ENCODE peak calls at places on chromosomes 2 and 18, in nine cellular contexts. B, O, I, N, Q, C, L, W and F are unnamed samples.

GRCh38 chr2:3523551-3524041 is 4.3 kb upstream of the ADI1 start:
- DNase-seq in B (no peak), O (no peak), I (no peak), N (no peak), Q (no peak), C (peak; percentile 65), L (no peak), W (no peak), F (no peak)

GRCh38 chr2:233571001-233571400 is 4.4 kb upstream of the USP40 start:
- DNase-seq in B (no peak), O (no peak), I (no peak), N (no peak), Q (no peak), C (no peak), L (no peak), W (no peak), F (no peak)

GRCh38 chr2:98734823-98735260 is 3.9 kb upstream of the MGAT4A start:
- DNase-seq in B (no peak), O (no peak), I (peak; percentile 35), N (no peak), Q (no peak), C (peak; percentile 95), L (no peak), W (no peak), F (no peak)

GRCh38 chr2:174610243-174610995 is 12.8 kb upstream of the WIPF1 start:
- DNase-seq in B (no peak), O (no peak), I (peak; percentile 19), N (no peak), Q (no peak), C (no peak), L (no peak), W (no peak), F (no peak)

GRCh38 chr2:240510513-240511210 is 47.1 kb downstream of the ANKMY1 start:
- DNase-seq in B (peak; percentile 80), O (no peak), I (peak; percentile 2), N (no peak), Q (no peak), C (no peak), L (no peak), W (no peak), F (no peak)

GRCh38 chr2:16176971-16177480 is 236.7 kb downstream of the MYCN start:
- DNase-seq in B (no peak), O (no peak), I (no peak), N (no peak), Q (no peak), C (no peak), L (no peak), W (no peak), F (no peak)

GRCh38 chr2:238286095-238286494 is 2.3 kb downstream of the PER2 start:
- DNase-seq in B (no peak), O (no peak), I (no peak), N (no peak), Q (no peak), C (no peak), L (no peak), W (no peak), F (no peak)

GRCh38 chr2:8684885-8685696 is 3.2 kb downstream of the ID2 start:
- DNase-seq in B (no peak), O (no peak), I (no peak), N (peak; percentile 22), Q (peak; percentile 68), C (peak; percentile 59), L (peak; percentile 76), W (no peak), F (no peak)

GRCh38 chr18:42414756-42415454 is 459.9 kb downstream of the PIK3C3 start:
- DNase-seq in B (no peak), O (no peak), I (peak; percentile 23), N (no peak), Q (no peak), C (no peak), L (peak; percentile 25), W (no peak), F (no peak)

GRCh38 chr2:19652811-19653210 is 249.0 kb downstream of the TTC32 start:
- DNase-seq in B (peak; percentile 53), O (no peak), I (no peak), N (no peak), Q (no peak), C (no peak), L (no peak), W (no peak), F (no peak)

GRCh38 chr18:51603111-51603510 is 405.6 kb upstream of the MEX3C start:
- DNase-seq in B (no peak), O (no peak), I (no peak), N (no peak), Q (no peak), C (no peak), L (no peak), W (no peak), F (no peak)

GRCh38 chr2:20052872-20053281 is 1.4 kb upstream of the LAPTM4A start:
- DNase-seq in B (no peak), O (no peak), I (peak; percentile 39), N (no peak), Q (no peak), C (no peak), L (peak; percentile 82), W (no peak), F (no peak)

GRCh38 chr18:36410346-36410745 is 112.8 kb downstream of the FHOD3 start:
- DNase-seq in B (no peak), O (no peak), I (no peak), N (no peak), Q (no peak), C (no peak), L (no peak), W (no peak), F (no peak)

GRCh38 chr2:32330136-32330535 is 26.7 kb upstream of the BIRC6 start:
- DNase-seq in B (peak; percentile 2), O (no peak), I (no peak), N (no peak), Q (no peak), C (no peak), L (no peak), W (no peak), F (no peak)

GRCh38 chr2:57987835-57988573 is 58.6 kb upstream of the VRK2 start:
- DNase-seq in B (no peak), O (no peak), I (peak; percentile 16), N (no peak), Q (no peak), C (no peak), L (no peak), W (no peak), F (no peak)

GRCh38 chr2:238376884-238377391 is 49.8 kb upstream of the ASB1 start:
- DNase-seq in B (no peak), O (no peak), I (no peak), N (no peak), Q (no peak), C (no peak), L (no peak), W (no peak), F (no peak)

GRCh38 chr18:42533010-42533409 is 578.0 kb downstream of the PIK3C3 start:
- DNase-seq in B (no peak), O (no peak), I (no peak), N (no peak), Q (no peak), C (no peak), L (no peak), W (no peak), F (no peak)

GRCh38 chr18:49757513-49758262 is 55.6 kb downstream of the ACAA2 start:
- DNase-seq in B (no peak), O (no peak), I (no peak), N (no peak), Q (no peak), C (no peak), L (no peak), W (no peak), F (no peak)

GRCh38 chr2:182283512-182283911 is 143.3 kb downstream of the PDE1A start:
- DNase-seq in B (no peak), O (no peak), I (no peak), N (no peak), Q (no peak), C (no peak), L (no peak), W (no peak), F (no peak)

GRCh38 chr2:99898649-99899048 is 243.7 kb downstream of the AFF3 start:
- DNase-seq in B (no peak), O (no peak), I (no peak), N (no peak), Q (no peak), C (no peak), L (no peak), W (no peak), F (no peak)

GRCh38 chr2:9187620-9188214 is 18.9 kb upstream of the ASAP2 start:
- DNase-seq in B (no peak), O (no peak), I (no peak), N (no peak), Q (no peak), C (no peak), L (no peak), W (no peak), F (no peak)

GRCh38 chr2:223815186-223815883 is 22.0 kb downstream of the AP1S3 start:
- DNase-seq in B (no peak), O (no peak), I (peak; percentile 92), N (no peak), Q (no peak), C (peak; percentile 58), L (no peak), W (no peak), F (no peak)

GRCh38 chr2:13522917-13523821 is 806.4 kb downstream of the TRIB2 start:
- DNase-seq in B (no peak), O (no peak), I (peak; percentile 6), N (no peak), Q (peak; percentile 51), C (no peak), L (peak; percentile 19), W (no peak), F (no peak)

GRCh38 chr2:219119422-219120043 is 41.1 kb downstream of the NHEJ1 start:
- DNase-seq in B (no peak), O (no peak), I (peak; percentile 33), N (peak; percentile 39), Q (peak; percentile 77), C (peak; percentile 62), L (peak; percentile 71), W (no peak), F (peak; percentile 57)

GRCh38 chr2:120453635-120453998 is 107.7 kb downstream of the INHBB start:
- DNase-seq in B (no peak), O (no peak), I (no peak), N (no peak), Q (no peak), C (peak; percentile 61), L (no peak), W (no peak), F (no peak)

GRCh38 chr2:28565720-28566295 is 69.9 kb downstream of the PLB1 start:
- DNase-seq in B (no peak), O (no peak), I (no peak), N (no peak), Q (no peak), C (no peak), L (no peak), W (no peak), F (no peak)

GRCh38 chr18:26549103-26549485 is 741 bp upstream of the KCTD1 start:
- DNase-seq in B (no peak), O (no peak), I (peak; percentile 23), N (no peak), Q (peak; percentile 55), C (no peak), L (no peak), W (no peak), F (no peak)

GRCh38 chr18:41134426-41134825 is 820.6 kb upstream of the PIK3C3 start:
- DNase-seq in B (no peak), O (no peak), I (no peak), N (no peak), Q (no peak), C (no peak), L (no peak), W (no peak), F (no peak)

GRCh38 chr2:187319441-187320108 is 128.5 kb downstream of the CALCRL start:
- DNase-seq in B (no peak), O (no peak), I (no peak), N (no peak), Q (no peak), C (no peak), L (no peak), W (no peak), F (no peak)

GRCh38 chr2:102473020-102473419 is at the start of gene SLC9A4:
- DNase-seq in B (peak; percentile 76), O (no peak), I (peak; percentile 21), N (peak; percentile 3), Q (no peak), C (peak; percentile 52), L (peak; percentile 32), W (no peak), F (no peak)

GRCh38 chr2:169141713-169142352 is 72.5 kb downstream of the DHRS9 start:
- DNase-seq in B (no peak), O (peak; percentile 47), I (peak; percentile 51), N (peak; percentile 46), Q (no peak), C (peak; percentile 46), L (peak; percentile 47), W (peak; percentile 31), F (peak; percentile 43)